ENCODE peak calls at places on chromosomes 11 and 22, in four cellular contexts. N is SK-N-SH, Q is GM23248, D is prostate gland. Y is an unnamed sample. For H3K36me3, the result is how much of the 10 kb centered on the place peaks cover.

GRCh38 chr22:31707519-31707918 is 42.4 kb downstream of the PRR14L start:
- DNase-seq in N (no peak), Q (no peak), D (no peak), Y (no peak)

GRCh38 chr11:115459563-115459962 is 44.7 kb downstream of the CADM1 start:
- DNase-seq in N (no peak), Q (no peak), D (no peak), Y (no peak)

GRCh38 chr11:72745511-72745910 is 6.7 kb downstream of the ARAP1 start:
- DNase-seq in N (no peak), Q (no peak), D (no peak), Y (no peak)

GRCh38 chr11:30487200-30487898 is 98.8 kb downstream of the MPPED2 start:
- DNase-seq in N (no peak), Q (no peak), D (no peak), Y (no peak)

GRCh38 chr11:65300621-65301290 is 13.9 kb upstream of the CDC42EP2 start:
- DNase-seq in N (no peak), Q (no peak), D (no peak), Y (no peak)

GRCh38 chr11:28799316-28799715 is 691.1 kb downstream of the METTL15 start:
- DNase-seq in N (no peak), Q (peak), D (no peak), Y (no peak)

GRCh38 chr22:49937758-49938564 is 19.5 kb downstream of the CRELD2 start:
- DNase-seq in N (no peak), Q (no peak), D (no peak), Y (no peak)

GRCh38 chr11:108973402-108974119 is 308.7 kb downstream of the DDX10 start:
- DNase-seq in N (no peak), Q (peak), D (no peak), Y (no peak)

GRCh38 chr11:68106165-68106940 is 14.8 kb downstream of the CHKA start:
- DNase-seq in N (no peak), Q (no peak), D (no peak), Y (no peak)

GRCh38 chr22:30212363-30212995 is 34.1 kb downstream of the LIF start:
- DNase-seq in N (peak), Q (peak), D (peak), Y (no peak)

GRCh38 chr11:75051043-75051442 is 45.6 kb downstream of the OR2AT4 start:
- DNase-seq in N (no peak), Q (no peak), D (no peak), Y (no peak)

GRCh38 chr22:27485842-27486241 is 315.7 kb downstream of the MN1 start:
- DNase-seq in N (no peak), Q (no peak), D (no peak), Y (no peak)

GRCh38 chr22:40123387-40123786 is 54.3 kb upstream of the TNRC6B start:
- DNase-seq in N (peak), Q (no peak), D (no peak), Y (no peak)

GRCh38 chr22:40128989-40129388 is 48.7 kb upstream of the TNRC6B start:
- DNase-seq in N (no peak), Q (no peak), D (no peak), Y (no peak)
- H3K36me3 ChIP-seq in N (under half), Q (under half), D (under half), Y (under half)

GRCh38 chr11:114079406-114080072 is 20.0 kb downstream of the ZBTB16 start:
- DNase-seq in N (no peak), Q (peak), D (no peak), Y (no peak)
- H3K4me3 ChIP-seq in N (no peak), Q (no peak), D (no peak), Y (no peak)

GRCh38 chr11:118114266-118114665 is 27.5 kb upstream of the SMIM35 start:
- DNase-seq in N (no peak), Q (no peak), D (no peak), Y (no peak)

GRCh38 chr11:118113031-118113430 is 26.3 kb upstream of the SMIM35 start:
- DNase-seq in N (no peak), Q (no peak), D (no peak), Y (no peak)

GRCh38 chr11:118109231-118109630 is 22.5 kb upstream of the SMIM35 start:
- DNase-seq in N (no peak), Q (peak), D (no peak), Y (no peak)

GRCh38 chr11:118111019-118111743 is 24.4 kb upstream of the SMIM35 start:
- DNase-seq in N (no peak), Q (no peak), D (no peak), Y (no peak)

DNA sequence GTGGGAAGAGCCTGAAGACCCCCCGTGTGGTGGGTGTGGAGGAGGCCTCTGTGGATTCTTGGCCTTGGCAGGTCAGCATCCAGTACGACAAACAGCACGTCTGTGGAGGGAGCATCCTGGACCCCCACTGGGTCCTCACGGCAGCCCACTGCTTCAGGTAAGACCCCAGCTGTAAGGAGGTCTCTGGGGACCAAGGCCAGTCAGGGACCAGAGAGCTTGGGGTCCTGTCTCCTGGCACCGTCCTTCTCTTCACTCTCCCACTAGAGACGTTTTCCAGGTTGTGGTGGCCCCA is 24.9 kb upstream of the SMIM35 start:
- DNase-seq in N (no peak), Q (no peak), D (no peak), Y (no peak)
- H3K36me3 ChIP-seq in N (under half), Q (under half), D (under half), Y (under half)

GRCh38 chr22:28795932-28796856 is 4.2 kb downstream of the XBP1 start:
- DNase-seq in N (no peak), Q (no peak), D (no peak), Y (no peak)
- H3K4me3 ChIP-seq in N (no peak), Q (peak), D (peak), Y (no peak)

GRCh38 chr11:57699813-57700212 is 12.2 kb downstream of the MED19 start:
- DNase-seq in N (no peak), Q (no peak), D (no peak), Y (no peak)
- H3K36me3 ChIP-seq in N (half or more), Q (half or more), D (under half), Y (half or more)